ENCODE peak calls at places on chromosomes 11 and 22, in five cellular contexts. X, P, L, J and Y are unnamed samples.

GRCh38 chr11:60835472-60835871 is 6.4 kb upstream of the CCDC86 start:
- DNase-seq in P (no peak), L (peak), X (no peak), J (peak), Y (no peak)

GRCh38 chr11:108875134-108875533 is 210.3 kb downstream of the DDX10 start:
- DNase-seq in J (no peak), L (no peak), X (no peak), P (no peak), Y (no peak)

GRCh38 chr11:13054278-13054677 is 45.2 kb downstream of the RASSF10 start:
- DNase-seq in L (peak), J (no peak), X (no peak), P (no peak), Y (no peak)

GRCh38 chr11:60080523-60080922 is 7.9 kb upstream of the MS4A2 start:
- DNase-seq in P (no peak), J (no peak), X (no peak), L (no peak), Y (no peak)

GRCh38 chr11:121421149-121421906 is 30.8 kb upstream of the SORL1 start:
- DNase-seq in P (no peak), L (peak), X (no peak), J (no peak), Y (no peak)

GRCh38 chr11:93988455-93988854 is 32.7 kb upstream of the HEPHL1 start:
- DNase-seq in L (no peak), P (no peak), X (no peak), J (no peak), Y (no peak)

GRCh38 chr11:70552167-70552435 is 153.8 kb downstream of the CTTN start:
- DNase-seq in L (no peak), J (no peak), X (no peak), P (no peak), Y (no peak)

GRCh38 chr22:17281026-17281809 is 62.0 kb upstream of the ADA2 start:
- DNase-seq in X (no peak), P (no peak), J (no peak), L (no peak), Y (no peak)

GRCh38 chr11:128956401-128957203 is 13.9 kb upstream of the TP53AIP1 start:
- DNase-seq in L (peak), J (peak), P (peak), X (peak), Y (peak)

GRCh38 chr22:17597217-17597616 is 31.3 kb downstream of the ATP6V1E1 start:
- DNase-seq in L (no peak), P (no peak), J (no peak), X (no peak), Y (no peak)

GRCh38 chr11:71210861-71211260 is 41.5 kb downstream of the SHANK2 start:
- DNase-seq in P (no peak), L (no peak), X (no peak), J (no peak), Y (no peak)

GRCh38 chr11:72686639-72687215 is 12.5 kb upstream of the PDE2A start:
- DNase-seq in J (no peak), X (no peak), P (no peak), L (no peak), Y (no peak)

GRCh38 chr22:45212992-45213751 is 27.5 kb downstream of the KIAA0930 start:
- DNase-seq in J (no peak), P (no peak), L (no peak), X (no peak), Y (no peak)

GRCh38 chr11:62054484-62055121 is 69.2 kb upstream of the INCENP start:
- DNase-seq in P (no peak), J (peak), X (no peak), L (peak), Y (peak)

GRCh38 chr11:106161775-106162174 is 84.3 kb downstream of the AASDHPPT start:
- DNase-seq in J (no peak), L (no peak), P (no peak), X (no peak), Y (no peak)

GRCh38 chr22:27927608-27928007 is 8.6 kb upstream of the PITPNB start:
- DNase-seq in X (no peak), L (no peak), P (no peak), J (no peak), Y (no peak)

GRCh38 chr22:21641795-21642583 is at the start of gene SDF2L1:
- DNase-seq in X (peak), J (peak), P (peak), L (peak), Y (peak)

GRCh38 chr11:22491826-22492225 is 133.8 kb downstream of the FANCF start:
- DNase-seq in X (peak), L (no peak), J (no peak), P (no peak), Y (no peak)

GRCh38 chr11:285894-286220 is 3.1 kb upstream of the PGGHG start:
- DNase-seq in J (no peak), L (no peak), P (no peak), X (peak), Y (no peak)

GRCh38 chr11:122202161-122202950 is 86.3 kb upstream of the BLID start:
- DNase-seq in J (peak), L (peak), P (no peak), X (no peak), Y (peak)

GRCh38 chr11:115581871-115582639 is 77.8 kb upstream of the CADM1 start:
- DNase-seq in L (no peak), J (no peak), X (peak), P (no peak), Y (peak)

GRCh38 chr11:127651175-127651887 is 650.8 kb upstream of the KIRREL3 start:
- DNase-seq in P (no peak), J (peak), X (no peak), L (peak), Y (no peak)

GRCh38 chr22:26558246-26558895 is 31.6 kb downstream of the TPST2 start:
- DNase-seq in J (no peak), L (no peak), X (no peak), P (no peak), Y (no peak)

DNA sequence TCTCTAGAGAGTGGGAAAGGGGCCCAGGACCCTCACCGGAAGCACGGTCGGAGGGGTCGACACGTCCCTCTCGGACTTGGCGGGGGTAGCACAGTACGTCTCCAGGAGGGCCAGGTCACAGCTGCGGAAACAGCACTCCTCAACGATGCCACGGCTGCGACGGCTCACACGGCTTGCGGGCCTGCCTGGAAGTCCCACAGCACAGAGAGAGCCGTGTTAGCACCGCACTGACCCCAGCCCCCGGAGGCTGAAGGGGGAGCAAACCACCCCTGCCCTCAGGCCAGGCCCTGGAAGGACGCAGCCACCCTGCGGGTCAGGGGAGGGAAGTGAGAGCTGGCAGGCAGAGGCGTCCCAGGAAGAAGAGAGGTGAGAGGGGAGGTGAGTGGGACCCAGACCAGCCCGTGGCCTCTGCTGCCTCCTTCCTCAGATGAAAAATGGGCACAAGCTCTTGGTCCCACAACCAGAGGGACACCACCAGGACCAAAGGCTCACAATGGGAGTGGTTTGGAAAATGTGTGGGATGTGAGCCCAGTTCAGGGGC is 5.6 kb downstream of the IGF2 start:
- DNase-seq in J (no peak), L (no peak), P (no peak), X (no peak), Y (no peak)
- TF ChIP-seq EZH2 in J (no peak), L (no peak), P (no peak), X (no peak), Y (no peak)

GRCh38 chr22:49306632-49306975 is 521.1 kb downstream of the BRD1 start:
- DNase-seq in X (no peak), L (no peak), J (no peak), P (no peak), Y (no peak)
- TF ChIP-seq EZH2 in X (no peak), L (no peak), J (no peak), P (no peak), Y (no peak)

GRCh38 chr11:75431533-75432525 is 1.2 kb downstream of the KLHL35 start:
- DNase-seq in L (no peak), J (no peak), X (peak), P (no peak), Y (no peak)
- TF ChIP-seq EZH2 in L (no peak), J (no peak), X (no peak), P (no peak), Y (no peak)

GRCh38 chr11:75668508-75669297 is at the start of gene MAP6:
- DNase-seq in P (no peak), X (peak), J (no peak), L (peak), Y (peak)
- TF ChIP-seq EZH2 in P (no peak), X (peak), J (peak), L (peak), Y (no peak)

GRCh38 chr22:20438678-20439492 is 1.3 kb upstream of the SCARF2 start:
- DNase-seq in J (no peak), L (no peak), P (no peak), X (peak), Y (no peak)

GRCh38 chr22:20436309-20437252 is 1.0 kb downstream of the SCARF2 start:
- DNase-seq in X (peak), J (peak), P (no peak), L (no peak), Y (peak)

GRCh38 chr22:20438066-20438677 is 547 bp upstream of the SCARF2 start:
- DNase-seq in J (no peak), X (peak), P (no peak), L (no peak), Y (peak)

GRCh38 chr22:20435436-20436308 is 2.0 kb downstream of the SCARF2 start:
- DNase-seq in J (no peak), P (no peak), L (no peak), X (no peak), Y (no peak)

DNA sequence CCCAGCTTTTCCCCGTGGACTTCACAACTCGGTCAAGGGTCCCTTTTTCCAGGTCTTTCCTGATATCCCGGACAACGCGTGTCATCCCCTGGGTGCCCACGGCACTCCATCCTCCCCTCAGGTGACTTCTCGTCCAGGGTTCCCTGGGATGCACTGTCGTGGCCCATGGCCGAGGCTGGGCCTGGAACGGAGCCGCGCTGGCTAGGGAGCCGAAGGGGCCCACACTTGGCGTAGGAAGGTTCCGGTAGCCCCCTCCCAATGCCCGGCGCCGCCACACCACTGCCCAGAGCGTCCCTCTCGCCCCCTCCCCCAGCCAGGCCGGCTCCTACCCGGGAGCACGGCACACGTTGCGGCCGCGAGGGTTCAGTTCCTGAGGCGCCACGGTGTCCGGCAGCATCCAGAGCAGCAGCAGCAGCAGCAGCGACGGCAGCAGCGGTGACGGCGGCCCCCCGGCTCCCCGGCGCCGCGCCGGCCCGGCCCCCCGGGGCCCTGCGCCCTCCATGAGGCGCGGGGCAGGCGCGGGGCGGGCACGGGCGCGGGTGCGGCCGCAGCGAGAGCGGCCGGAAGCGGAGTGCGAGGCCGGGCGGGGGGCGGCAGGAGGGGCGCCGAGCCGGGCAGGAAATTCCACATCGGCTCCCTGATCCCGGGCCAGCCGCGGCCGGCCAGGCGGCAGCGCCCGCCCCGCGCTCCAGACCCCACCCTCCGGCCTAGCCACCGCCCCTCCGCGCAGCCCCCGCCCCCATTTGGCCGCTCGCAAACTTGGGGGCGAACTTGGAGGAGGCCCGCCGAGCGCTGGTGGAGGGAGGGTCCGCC is at the start of gene SCARF2:
- DNase-seq in L (no peak), X (peak), J (peak), P (no peak), Y (peak)
- TF ChIP-seq EZH2 in L (no peak), X (peak), J (no peak), P (no peak), Y (no peak)

GRCh38 chr22:35540600-35541253 is at the start of gene RASD2:
- DNase-seq in L (peak), J (no peak), P (no peak), X (peak), Y (peak)
- TF ChIP-seq EZH2 in L (no peak), J (no peak), P (no peak), X (no peak), Y (no peak)

GRCh38 chr11:124918950-124919349 is at the start of gene HEPN1:
- DNase-seq in L (no peak), P (no peak), J (no peak), X (no peak), Y (no peak)

GRCh38 chr11:124922831-124923230 is 3.8 kb downstream of the HEPN1 start:
- DNase-seq in P (no peak), L (no peak), J (no peak), X (no peak), Y (no peak)

GRCh38 chr11:124923296-124923695 is 4.2 kb downstream of the HEPN1 start:
- DNase-seq in J (no peak), X (no peak), L (no peak), P (no peak), Y (no peak)

GRCh38 chr11:124919836-124920755 is 1.0 kb downstream of the HEPN1 start:
- DNase-seq in P (no peak), L (no peak), J (no peak), X (no peak), Y (no peak)

DNA sequence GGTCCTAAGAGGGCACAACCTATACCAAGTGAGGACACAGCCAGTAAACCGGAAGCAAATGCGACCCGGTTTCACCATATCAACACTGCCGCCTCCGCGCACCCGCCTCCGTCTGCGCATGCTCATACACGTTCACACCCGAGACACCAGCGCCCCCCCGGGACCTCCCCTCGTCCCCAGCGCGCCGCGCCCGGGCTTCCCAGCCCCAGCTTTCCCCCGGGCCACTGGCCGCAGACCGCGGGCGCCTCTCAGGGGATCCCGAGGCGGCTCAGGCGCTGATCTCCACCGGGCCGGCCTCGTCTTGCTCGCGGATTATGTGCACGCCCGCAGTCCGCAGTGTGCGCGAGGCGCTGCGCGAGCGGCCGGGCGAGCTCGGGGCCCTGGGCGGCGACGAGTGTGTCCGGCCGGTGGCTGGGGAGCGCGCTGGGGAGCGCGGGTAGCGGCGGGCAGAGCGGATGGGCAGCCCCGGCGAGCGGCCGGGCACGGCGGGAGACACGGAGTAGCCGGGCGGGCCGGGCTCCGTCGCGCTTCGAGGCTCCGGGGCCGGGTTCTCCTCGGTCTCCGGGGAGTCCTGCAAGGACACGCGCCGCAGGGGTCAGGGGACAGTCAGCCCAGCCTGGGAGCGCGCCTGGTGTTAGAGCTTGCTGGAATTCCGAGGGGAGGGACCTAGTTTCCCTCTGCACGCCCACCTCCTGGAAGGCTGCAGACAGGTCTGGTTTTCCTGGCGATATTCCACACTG is 2.0 kb downstream of the HEPN1 start:
- DNase-seq in L (no peak), X (peak), J (peak), P (no peak), Y (peak)
- TF ChIP-seq EZH2 in L (no peak), X (peak), J (no peak), P (no peak), Y (no peak)

DNA sequence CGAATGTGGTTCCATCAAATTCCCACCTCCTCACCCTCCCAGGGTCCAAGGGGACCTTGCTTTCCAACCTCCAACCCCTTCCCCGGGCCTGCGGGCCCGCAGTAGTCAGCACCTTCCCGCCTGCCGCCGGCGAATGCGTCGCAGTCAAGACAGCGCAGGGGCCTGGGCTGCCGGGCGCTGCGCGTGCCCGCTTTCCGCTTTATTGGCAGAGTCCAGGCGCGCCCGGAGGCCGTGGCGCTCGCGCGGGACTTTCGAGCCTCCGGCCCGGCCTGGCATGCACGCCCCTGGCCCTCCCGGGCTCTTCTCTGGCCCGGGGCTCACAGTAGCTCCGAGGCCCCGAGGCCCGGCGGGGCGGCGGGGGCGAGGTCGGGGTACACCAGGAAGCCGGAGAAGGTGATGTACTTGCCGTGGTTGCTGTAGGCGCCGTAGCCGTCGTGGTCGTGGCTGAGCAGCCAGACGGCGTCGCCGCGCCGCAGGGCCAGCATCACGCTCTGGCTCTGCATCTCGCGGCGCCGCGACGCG is 3.1 kb downstream of the FAM180B start:
- DNase-seq in J (no peak), X (no peak), L (no peak), P (no peak), Y (no peak)
- TF ChIP-seq EZH2 in J (no peak), X (no peak), L (no peak), P (no peak), Y (no peak)

GRCh38 chr22:36816635-36817428 is at the start of gene PVALB:
- DNase-seq in X (peak), J (peak), L (peak), P (no peak), Y (peak)
- TF ChIP-seq EZH2 in X (peak), J (peak), L (peak), P (no peak), Y (peak)

GRCh38 chr22:43412808-43413785 is 1.3 kb downstream of the MPPED1 start:
- DNase-seq in J (no peak), X (peak), L (no peak), P (no peak), Y (no peak)

GRCh38 chr22:43409800-43410199 is 2.0 kb upstream of the MPPED1 start:
- DNase-seq in P (no peak), J (no peak), L (no peak), X (no peak), Y (no peak)

GRCh38 chr22:43409046-43409445 is 2.8 kb upstream of the MPPED1 start:
- DNase-seq in L (no peak), J (no peak), X (no peak), P (no peak), Y (no peak)

GRCh38 chr22:43411981-43412807 is at the start of gene MPPED1:
- DNase-seq in L (no peak), X (peak), P (no peak), J (no peak), Y (no peak)

GRCh38 chr22:43411040-43411919 is 534 bp upstream of the MPPED1 start:
- DNase-seq in L (no peak), X (peak), P (no peak), J (no peak), Y (no peak)
- TF ChIP-seq EZH2 in L (no peak), X (peak), P (no peak), J (peak), Y (no peak)